ENCODE peak calls at places on chromosome X, in seven cellular contexts. B is fibroblast of pulmonary artery, D is heart right ventricle, K is spleen, E is foreskin fibroblast, Y is AG10803, S is GM06990. F is an unnamed sample.

GRCh38 chrX:122868626-122869025 is 315.5 kb upstream of the GRIA3 start:
- DNase-seq in D (peak), Y (peak), B (no peak), K (no peak), S (no peak), E (peak), F (no peak)

GRCh38 chrX:103554687-103555417 is 30.5 kb upstream of the TCEAL4 start:
- DNase-seq in S (peak), D (peak), B (no peak), Y (peak), K (no peak), E (peak), F (no peak)

GRCh38 chrX:105211051-105211575 is 9.4 kb downstream of the TEX13A start:
- DNase-seq in K (no peak), Y (no peak), D (no peak), S (no peak), E (peak), B (peak), F (no peak)

GRCh38 chrX:138925330-138925729 is 213.8 kb upstream of the FGF13 start:
- DNase-seq in K (no peak), S (no peak), D (no peak), E (peak), Y (peak), B (peak), F (no peak)

GRCh38 chrX:15142084-15142715 is 127.7 kb downstream of the ASB9 start:
- DNase-seq in S (no peak), B (no peak), D (no peak), E (no peak), Y (peak), K (no peak), F (no peak)

GRCh38 chrX:119726900-119727555 is 31.4 kb upstream of the SOWAHD start:
- DNase-seq in D (no peak), E (peak), S (no peak), K (peak), B (no peak), Y (peak), F (no peak)

GRCh38 chrX:46770006-46770816 is 11.3 kb upstream of the SLC9A7 start:
- DNase-seq in D (no peak), B (peak), S (no peak), K (no peak), E (peak), Y (peak), F (no peak)

GRCh38 chrX:48945517-48946348 is 11.7 kb downstream of the OTUD5 start:
- DNase-seq in B (peak), E (peak), S (no peak), D (peak), Y (peak), K (peak), F (peak)

GRCh38 chrX:92209936-92210335 is 430.8 kb downstream of the PCDH11X start:
- DNase-seq in Y (no peak), D (no peak), S (no peak), K (no peak), B (no peak), E (no peak), F (no peak)

GRCh38 chrX:64580035-64580434 is 184.8 kb upstream of the MTMR8 start:
- DNase-seq in K (no peak), E (no peak), B (no peak), S (no peak), Y (no peak), D (no peak), F (no peak)
- H3K4me3 ChIP-seq in K (no peak), E (no peak), B (no peak), S (no peak), Y (no peak), D (no peak), F (no peak)

DNA sequence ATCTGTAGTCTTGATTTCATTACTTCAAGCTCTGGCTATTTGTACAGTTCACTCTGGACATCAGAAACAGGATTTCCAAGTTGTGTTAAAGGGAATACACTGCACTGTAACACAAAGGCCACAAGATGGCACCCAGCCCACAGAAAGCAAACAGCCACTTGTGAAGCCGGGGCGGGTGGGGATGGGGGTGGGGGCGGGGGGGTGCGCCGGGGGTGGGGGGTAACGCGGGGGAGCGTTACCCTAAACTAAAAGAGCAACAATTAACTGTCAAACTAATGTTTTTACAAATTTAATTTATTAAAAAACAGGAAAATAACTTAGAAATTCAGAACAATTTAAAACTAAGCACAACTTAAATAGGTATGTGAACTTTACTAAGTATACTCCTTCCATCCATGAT is 27.3 kb downstream of the PRDX4 start:
- DNase-seq in Y (peak), S (no peak), E (peak), D (peak), K (no peak), B (peak), F (peak)
- TF ChIP-seq CTCF in Y (peak), S (peak), E (peak), D (peak), K (no peak), B (peak), F (peak)

DNA sequence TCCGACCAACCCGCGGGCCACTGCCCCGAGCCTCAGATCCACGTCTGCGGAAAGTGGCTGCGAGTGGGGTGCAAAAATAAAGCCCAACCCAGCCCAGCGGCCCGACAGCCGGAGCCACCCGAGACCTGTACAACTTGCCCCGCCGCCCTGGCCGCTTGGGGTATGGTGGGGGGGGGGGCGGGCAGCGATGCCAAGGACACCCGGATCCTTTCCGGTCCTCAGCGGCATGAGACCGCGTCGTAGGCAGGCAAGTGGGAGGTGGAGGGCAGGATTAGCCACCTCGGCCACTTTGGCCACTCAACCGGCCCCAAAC is 1.6 kb downstream of the SLITRK4 start:
- DNase-seq in E (no peak), K (no peak), S (no peak), Y (no peak), D (no peak), B (no peak), F (no peak)
- H3K4me3 ChIP-seq in E (no peak), K (peak), S (no peak), Y (no peak), D (peak), B (peak), F (no peak)

DNA sequence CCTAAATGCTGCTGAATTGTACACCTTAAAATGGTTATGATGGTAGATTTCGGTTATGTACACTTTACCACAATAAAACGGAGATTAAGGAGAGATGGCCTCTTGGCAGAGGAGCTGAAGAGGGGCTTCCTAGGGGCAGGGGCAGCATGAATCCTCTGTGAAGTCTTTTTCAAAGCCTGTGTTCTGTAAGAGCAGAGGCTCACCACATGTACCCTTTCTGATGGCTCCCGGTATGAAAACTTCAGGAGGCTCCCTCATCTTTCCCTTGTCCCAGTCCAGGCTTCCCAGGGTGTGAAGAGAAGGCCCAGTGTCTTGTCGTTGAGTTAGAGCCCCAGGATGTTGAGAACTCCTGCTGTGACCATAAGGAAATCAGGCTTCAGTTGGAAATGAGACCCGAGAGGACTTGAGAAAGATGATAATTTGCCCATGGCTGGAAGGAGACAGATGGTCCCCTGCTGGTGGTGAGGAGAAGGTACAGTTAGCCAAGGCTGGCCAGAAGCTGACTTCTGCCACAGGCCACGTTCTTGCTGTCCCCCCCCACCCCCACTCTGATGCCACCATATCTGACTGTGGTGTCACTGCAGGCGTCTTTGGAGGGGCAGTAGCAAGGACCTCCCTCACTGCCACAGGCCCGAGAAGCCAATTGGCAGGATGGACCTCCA is 31.8 kb upstream of the MTM1 start:
- DNase-seq in S (no peak), E (no peak), Y (no peak), K (no peak), D (no peak), B (no peak), F (no peak)
- TF ChIP-seq CTCF in S (peak), E (no peak), Y (no peak), K (no peak), D (no peak), B (no peak), F (peak)

GRCh38 chrX:140503714-140504351 is 1.0 kb downstream of the SOX3 start:
- DNase-seq in E (peak), Y (peak), S (no peak), K (no peak), B (peak), D (no peak), F (no peak)

GRCh38 chrX:140503230-140503585 is 1.7 kb downstream of the SOX3 start:
- DNase-seq in S (no peak), D (no peak), K (no peak), E (no peak), B (no peak), Y (no peak), F (no peak)

GRCh38 chrX:140501940-140502468 is 2.9 kb downstream of the SOX3 start:
- DNase-seq in K (no peak), S (no peak), B (no peak), Y (no peak), E (no peak), D (no peak), F (no peak)

GRCh38 chrX:140501321-140501720 is 3.5 kb downstream of the SOX3 start:
- DNase-seq in D (no peak), K (no peak), B (no peak), E (no peak), Y (no peak), S (no peak), F (no peak)

DNA sequence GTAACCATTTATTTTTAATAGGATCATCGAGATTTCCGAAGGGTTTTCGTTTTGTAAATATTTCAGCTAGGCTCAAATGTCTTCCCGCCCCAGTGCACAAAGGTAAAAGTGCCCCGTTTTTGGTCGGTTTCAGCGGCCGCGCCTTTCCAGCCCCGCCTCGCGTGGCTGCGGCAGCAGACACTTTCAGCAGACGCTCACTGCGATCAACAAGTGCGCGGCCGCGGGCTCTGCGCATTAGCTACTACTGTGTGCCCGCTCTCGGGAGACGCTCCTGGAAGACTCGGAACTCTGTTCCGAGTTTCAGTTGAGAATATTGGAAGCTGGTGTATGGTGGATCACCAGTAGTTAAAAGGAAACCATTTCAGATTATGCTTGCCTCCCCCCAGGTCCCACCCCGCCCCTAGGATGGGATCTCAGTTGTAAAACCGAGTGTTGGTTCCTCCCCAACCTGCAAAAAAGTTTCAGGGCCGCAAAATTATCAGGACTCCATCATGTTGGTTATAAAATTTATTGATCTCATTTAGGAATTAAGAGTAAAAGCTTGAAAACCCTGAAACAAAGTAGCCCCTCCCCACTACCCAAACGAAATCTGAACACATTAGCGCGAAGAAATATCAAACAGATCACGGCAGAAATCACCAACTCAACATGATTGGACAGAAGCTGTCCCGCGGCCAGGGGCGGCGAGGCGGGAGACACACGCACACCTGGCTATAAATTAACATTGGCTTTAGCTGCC is 2.2 kb downstream of the SOX3 start:
- DNase-seq in B (no peak), S (no peak), K (no peak), E (no peak), D (no peak), Y (no peak), F (no peak)
- H3K4me3 ChIP-seq in B (no peak), S (no peak), K (no peak), E (no peak), D (no peak), Y (no peak), F (no peak)

F was measured in right lobe of liver.